ENCODE peak calls at places on chromosome 13, in ten cellular contexts. Z is fibroblast of lung, T is heart right ventricle, B is BJ, F is stomach, D is right lobe of liver, H is sigmoid colon, N is ovary, S is transverse colon, M is brain microvascular endothelial cell. A is an unnamed sample. For H3K36me3, the result is how much of the 10 kb centered on the place peaks cover.

GRCh38 chr13:64457976-64458375 is 2772.2 kb downstream of the PCDH9 start:
- DNase-seq in B (no peak), T (no peak), S (no peak), Z (peak), M (no peak), F (no peak), H (no peak), N (no peak), D (no peak), A (no peak)

GRCh38 chr13:44697058-44697457 is 120.9 kb upstream of the TSC22D1 start:
- DNase-seq in M (no peak), H (no peak), D (no peak), F (no peak), T (no peak), Z (no peak), N (no peak), S (no peak), B (no peak), A (no peak)

GRCh38 chr13:74629985-74630384 is 495.8 kb upstream of the KLF12 start:
- DNase-seq in F (no peak), S (no peak), M (no peak), D (no peak), Z (no peak), H (no peak), T (no peak), B (no peak), N (no peak), A (no peak)

GRCh38 chr13:95956589-95957148 is 96.5 kb downstream of the UGGT2 start:
- DNase-seq in F (no peak), H (no peak), N (no peak), M (peak), Z (peak), D (no peak), B (no peak), T (no peak), S (no peak), A (no peak)

GRCh38 chr13:62702502-62702901 is 1286.9 kb upstream of the PCDH20 start:
- DNase-seq in H (no peak), T (no peak), M (no peak), F (no peak), D (no peak), Z (no peak), N (no peak), S (no peak), B (no peak), A (no peak)

GRCh38 chr13:51623473-51623872 is 39.2 kb downstream of the WDFY2 start:
- DNase-seq in F (no peak), B (peak), Z (no peak), T (no peak), N (no peak), H (no peak), D (no peak), S (no peak), M (no peak), A (no peak)

GRCh38 chr13:36357692-36358091 is 11.5 kb upstream of the SPART start:
- DNase-seq in F (no peak), N (peak), B (no peak), Z (no peak), S (no peak), H (peak), D (peak), M (no peak), T (no peak), A (no peak)

GRCh38 chr13:22934744-22935523 is 245.8 kb upstream of the SGCG start:
- DNase-seq in F (no peak), M (no peak), D (no peak), T (no peak), B (no peak), H (no peak), S (no peak), Z (no peak), N (no peak), A (no peak)

GRCh38 chr13:44932850-44933251 is 56.4 kb downstream of the NUFIP1 start:
- DNase-seq in M (peak), Z (peak), B (no peak), D (no peak), F (peak), H (no peak), T (no peak), N (no peak), S (no peak), A (no peak)

GRCh38 chr13:104593693-104594092 is 1527.5 kb upstream of the SLC10A2 start:
- DNase-seq in S (peak), Z (no peak), B (no peak), M (no peak), N (no peak), T (no peak), D (no peak), H (no peak), F (no peak), A (no peak)

GRCh38 chr13:28320884-28321574 is 173.9 kb downstream of the FLT1 start:
- DNase-seq in H (no peak), M (no peak), N (no peak), D (no peak), S (no peak), F (no peak), T (no peak), B (no peak), Z (peak), A (no peak)

GRCh38 chr13:65595881-65596280 is 1634.3 kb downstream of the PCDH9 start:
- DNase-seq in N (no peak), S (no peak), D (no peak), H (no peak), F (no peak), M (peak), T (no peak), Z (no peak), B (no peak), A (no peak)

GRCh38 chr13:71213252-71213821 is 653.7 kb downstream of the DACH1 start:
- DNase-seq in M (no peak), F (no peak), H (no peak), T (no peak), Z (no peak), B (no peak), S (no peak), N (no peak), D (no peak), A (no peak)

GRCh38 chr13:23384111-23384510 is 49.4 kb downstream of the SACS start:
- DNase-seq in B (no peak), H (no peak), D (no peak), Z (no peak), T (no peak), M (peak), F (no peak), N (no peak), S (no peak), A (no peak)

GRCh38 chr13:37680137-37680536 is 81.6 kb upstream of the POSTN start:
- DNase-seq in D (no peak), F (no peak), H (no peak), M (no peak), S (no peak), B (no peak), T (no peak), N (no peak), Z (no peak), A (no peak)

GRCh38 chr13:35723820-35724219 is 247.3 kb upstream of the MAB21L1 start:
- DNase-seq in D (no peak), M (peak), T (peak), N (peak), S (no peak), B (no peak), F (no peak), H (no peak), Z (no peak), A (peak)

GRCh38 chr13:102680133-102680717 is 14.6 kb downstream of the METTL21C start:
- DNase-seq in Z (no peak), S (no peak), N (no peak), F (no peak), B (no peak), M (no peak), H (no peak), T (no peak), D (no peak), A (peak)

GRCh38 chr13:44578064-44578394 is 1.9 kb upstream of the TSC22D1 start:
- DNase-seq in H (no peak), F (peak), D (no peak), Z (peak), M (no peak), N (no peak), S (no peak), T (no peak), B (no peak), A (no peak)

GRCh38 chr13:44790289-44790688 is 199.0 kb downstream of the NUFIP1 start:
- DNase-seq in F (peak), N (no peak), D (no peak), S (no peak), Z (no peak), B (no peak), T (no peak), H (no peak), M (no peak), A (no peak)

GRCh38 chr13:36131215-36131930 is at the start of gene DCLK1:
- DNase-seq in N (peak), D (no peak), Z (peak), H (peak), F (peak), S (peak), M (peak), B (no peak), T (peak), A (peak)

GRCh38 chr13:93289047-93289446 is 62.4 kb downstream of the GPC6 start:
- DNase-seq in T (no peak), D (no peak), B (no peak), M (no peak), N (no peak), S (no peak), H (no peak), Z (no peak), F (no peak), A (no peak)

GRCh38 chr13:74087304-74087703 is 46.9 kb downstream of the KLF12 start:
- DNase-seq in M (no peak), N (no peak), S (no peak), H (no peak), F (no peak), Z (no peak), T (no peak), D (no peak), B (no peak), A (no peak)

GRCh38 chr13:51713807-51714206 is 90.2 kb downstream of the DHRS12 start:
- DNase-seq in N (no peak), Z (no peak), S (no peak), F (no peak), B (no peak), M (no peak), T (no peak), D (no peak), H (no peak), A (no peak)

GRCh38 chr13:111080642-111081041 is 34.5 kb upstream of the ARHGEF7 start:
- DNase-seq in T (no peak), F (no peak), M (no peak), N (no peak), H (no peak), Z (no peak), S (no peak), D (no peak), B (no peak), A (no peak)

GRCh38 chr13:47869780-47870179 is 131.3 kb downstream of the SUCLA2 start:
- DNase-seq in M (no peak), T (no peak), F (no peak), H (no peak), D (no peak), Z (no peak), N (no peak), B (no peak), S (no peak), A (no peak)

GRCh38 chr13:59681630-59682311 is 482.0 kb downstream of the DIAPH3 start:
- DNase-seq in F (no peak), S (no peak), D (no peak), N (no peak), B (no peak), Z (peak), M (no peak), T (no peak), H (no peak), A (no peak)

GRCh38 chr13:45564108-45564507 is 51.4 kb downstream of the ERICH6B start:
- DNase-seq in M (peak), H (no peak), S (no peak), T (no peak), F (no peak), Z (peak), N (no peak), B (no peak), D (no peak), A (no peak)

GRCh38 chr13:40236566-40237168 is 429.8 kb downstream of the FOXO1 start:
- DNase-seq in B (no peak), S (no peak), F (no peak), T (no peak), Z (peak), D (no peak), N (no peak), M (no peak), H (peak), A (no peak)

GRCh38 chr13:103883152-103883551 is 816.9 kb upstream of the SLC10A2 start:
- DNase-seq in F (peak), Z (peak), N (peak), T (peak), H (peak), D (peak), B (peak), S (peak), M (peak), A (peak)

GRCh38 chr13:29502391-29503008 is 93.0 kb downstream of the SLC7A1 start:
- DNase-seq in S (no peak), H (no peak), M (no peak), D (no peak), Z (no peak), T (no peak), N (no peak), B (no peak), F (no peak), A (no peak)

GRCh38 chr13:106772202-106772601 is 204.3 kb upstream of the ARGLU1 start:
- DNase-seq in S (no peak), D (no peak), N (no peak), B (no peak), H (no peak), M (peak), Z (no peak), T (no peak), F (no peak), A (no peak)

GRCh38 chr13:50909605-50910482 is at the start of gene RNASEH2B:
- DNase-seq in H (peak), F (peak), M (peak), N (peak), D (peak), Z (peak), T (peak), S (peak), B (no peak), A (peak)

GRCh38 chr13:21347753-21348318 is 111.3 kb downstream of the ZDHHC20 start:
- DNase-seq in B (no peak), H (no peak), M (no peak), D (no peak), N (no peak), Z (no peak), F (no peak), T (no peak), S (no peak), A (no peak)

GRCh38 chr13:24328145-24328544 is 18.8 kb downstream of the C1QTNF9 start:
- DNase-seq in H (no peak), D (no peak), N (no peak), S (no peak), B (no peak), T (no peak), F (no peak), M (no peak), Z (no peak), A (no peak)

GRCh38 chr13:48621056-48621455 is 32.7 kb upstream of the CYSLTR2 start:
- DNase-seq in N (no peak), Z (peak), T (no peak), F (no peak), H (no peak), S (no peak), D (no peak), B (no peak), M (no peak), A (no peak)

GRCh38 chr13:51112771-51113170 is 1.7 kb upstream of the C13orf42 start:
- DNase-seq in B (no peak), H (no peak), T (no peak), N (no peak), F (no peak), S (no peak), M (no peak), Z (no peak), D (no peak), A (no peak)

GRCh38 chr13:63481334-63481733 is 2065.7 kb upstream of the PCDH20 start:
- DNase-seq in Z (peak), H (no peak), D (no peak), M (peak), T (no peak), F (no peak), S (no peak), N (no peak), B (no peak), A (peak)

GRCh38 chr13:24279267-24279666 is 30.1 kb upstream of the C1QTNF9 start:
- DNase-seq in D (no peak), T (no peak), N (no peak), Z (no peak), H (no peak), F (peak), M (no peak), B (no peak), S (no peak), A (no peak)

GRCh38 chr13:112882555-112883024 is 86.4 kb upstream of the MCF2L start:
- DNase-seq in B (no peak), N (no peak), Z (no peak), S (no peak), M (no peak), T (no peak), H (no peak), D (no peak), F (no peak), A (no peak)
- H3K36me3 ChIP-seq in B (under half), N (under half), Z (under half), S (under half), M (under half), T (half or more), H (under half), D (under half), F (under half), A (under half)

DNA sequence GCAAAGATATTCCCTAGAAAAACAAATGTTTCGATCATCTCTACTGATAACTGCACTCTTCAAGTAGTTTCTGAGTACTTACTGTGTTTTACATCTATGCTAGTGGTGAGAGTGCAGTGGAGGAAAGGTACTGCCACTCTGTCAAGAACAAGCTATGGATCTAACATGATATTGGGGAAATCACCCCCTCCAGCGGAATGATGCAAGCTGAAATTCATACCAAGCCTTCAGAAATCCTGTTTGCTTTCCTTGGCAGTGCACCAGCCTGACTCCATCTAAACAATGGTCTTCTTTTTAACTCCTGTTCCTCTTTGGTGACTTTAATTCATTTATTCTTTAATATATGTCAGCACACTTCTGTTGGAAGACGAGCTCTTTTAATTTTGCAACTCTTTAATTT is 238.0 kb downstream of the PCDH9 start:
- DNase-seq in M (peak), B (no peak), T (no peak), Z (peak), N (no peak), H (no peak), F (no peak), S (no peak), D (no peak), A (no peak)
- TF ChIP-seq CTCF in M (no peak), B (no peak), T (no peak), Z (no peak), N (no peak), H (no peak), F (no peak), S (no peak), D (no peak), A (no peak)

DNA sequence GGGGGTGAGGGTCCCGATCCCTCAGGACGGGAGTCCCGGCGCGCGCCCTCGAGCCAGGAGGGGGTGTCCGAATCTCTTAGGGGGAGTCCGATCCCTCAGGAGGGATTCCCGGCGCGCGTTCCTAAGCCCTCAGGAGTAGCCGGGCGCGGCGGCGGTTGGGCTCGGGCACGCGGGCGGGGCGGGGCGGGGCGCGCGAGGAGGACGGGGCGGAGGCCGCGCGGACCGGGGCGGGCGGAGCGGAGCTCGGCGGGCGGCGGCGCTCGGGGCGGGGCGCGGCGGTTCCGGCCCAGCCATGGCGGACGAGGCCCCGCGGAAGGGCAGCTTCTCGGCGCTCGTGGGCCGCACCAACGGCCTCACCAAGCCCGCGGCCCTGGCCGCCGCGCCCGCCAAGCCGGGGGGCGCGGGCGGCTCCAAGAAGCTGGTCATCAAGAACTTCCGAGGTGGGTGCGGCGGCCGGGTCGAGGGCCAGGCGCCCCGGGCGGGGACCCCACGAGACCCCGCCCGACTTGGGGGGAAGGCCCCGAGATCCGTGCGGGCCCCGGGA is at the start of gene CUL4A:
- DNase-seq in T (peak), Z (peak), M (peak), N (peak), S (peak), F (peak), D (peak), H (peak), B (no peak), A (peak)
- H3K36me3 ChIP-seq in T (under half), Z (under half), M (under half), N (under half), S (under half), F (under half), D (under half), H (under half), B (under half), A (half or more)

GRCh38 chr13:113035209-113035800 is 66.3 kb downstream of the MCF2L start:
- DNase-seq in M (no peak), T (peak), B (no peak), H (no peak), N (no peak), F (no peak), S (no peak), D (no peak), Z (no peak), A (no peak)
- TF ChIP-seq CTCF in M (no peak), T (no peak), B (no peak), H (no peak), N (no peak), F (no peak), S (no peak), D (no peak), Z (no peak), A (no peak)

DNA sequence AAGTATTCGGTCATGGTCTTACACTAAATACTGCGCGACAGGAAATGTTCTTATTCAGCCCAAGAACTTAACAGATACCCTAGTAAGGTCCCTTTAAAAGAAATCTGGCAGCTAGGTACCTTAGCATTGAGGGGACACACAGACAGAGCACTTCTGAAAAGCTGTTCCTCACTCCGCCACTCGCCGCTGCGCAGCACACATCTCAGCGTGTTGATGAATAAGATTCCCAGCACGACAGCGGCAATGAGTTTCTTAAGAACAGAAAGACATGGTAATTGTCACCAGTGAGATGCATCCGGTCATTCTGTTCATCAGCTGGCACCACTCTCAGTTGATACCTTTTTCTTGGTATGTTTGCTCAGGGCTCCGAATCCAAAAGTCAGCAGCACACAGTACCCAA is 39.9 kb downstream of the TMTC4 start:
- DNase-seq in H (no peak), F (no peak), N (no peak), M (no peak), T (no peak), Z (no peak), S (no peak), D (no peak), B (no peak), A (no peak)
- H3K36me3 ChIP-seq in H (under half), F (under half), N (under half), M (under half), T (half or more), Z (under half), S (under half), D (under half), B (under half), A (half or more)

DNA sequence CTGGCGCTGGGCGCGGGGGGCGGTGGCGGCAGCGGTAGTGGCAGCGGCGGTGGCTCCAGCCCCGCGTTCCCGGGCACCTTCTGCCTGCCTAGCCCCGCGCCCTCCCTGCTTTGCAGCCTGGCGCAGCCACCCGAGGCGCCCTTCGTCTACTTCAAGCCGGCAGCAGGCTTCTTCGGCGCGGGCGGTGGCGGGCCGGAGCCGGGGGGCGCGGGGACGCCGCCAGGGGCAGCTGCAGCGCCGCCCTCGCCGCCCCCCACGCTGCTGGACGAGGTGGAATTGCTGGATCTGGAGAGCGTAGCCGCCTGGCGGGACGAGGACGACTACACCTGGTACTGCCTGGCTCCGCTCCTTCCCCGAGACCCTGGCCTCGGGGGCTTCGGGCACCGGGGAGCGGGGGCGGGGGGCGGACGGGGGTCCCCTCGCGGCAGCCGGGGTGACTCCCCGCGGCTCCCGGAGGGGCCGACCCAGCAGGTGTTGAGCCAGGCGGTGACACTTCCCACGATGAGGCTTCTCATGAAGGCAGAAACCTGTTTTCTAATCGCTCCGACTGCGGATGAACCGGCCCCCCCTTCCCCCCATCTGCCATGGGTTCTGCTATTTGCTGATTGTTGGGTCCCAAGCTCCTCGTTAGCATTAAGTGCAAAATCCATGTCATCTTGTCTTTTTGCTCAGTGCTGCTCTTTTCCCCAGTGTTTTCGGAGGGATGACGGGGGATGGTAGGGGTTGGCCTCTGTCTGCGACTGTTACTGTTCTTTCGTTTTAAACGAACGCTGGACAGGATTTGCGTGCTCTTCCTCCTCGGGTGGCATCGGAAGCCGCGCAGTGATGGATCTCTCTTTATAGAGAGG is 948 bp downstream of the SLAIN1 start:
- DNase-seq in F (peak), Z (peak), M (no peak), T (peak), S (peak), N (peak), D (peak), B (no peak), H (peak), A (peak)
- TF ChIP-seq CTCF in F (no peak), Z (no peak), M (no peak), T (no peak), S (no peak), N (no peak), D (no peak), B (no peak), H (no peak), A (peak)